ENCODE peak calls at places on chromosomes 7 and 10, in four cellular contexts. S is activated CD4-positive, alpha-beta T cell treated with anti-CD3 and anti-CD28 coated beads for 4 hours; Z is sigmoid colon; B is chondrocyte. Q is an unnamed sample.

GRCh38 chr10:47183726-47184084 is 116.3 kb upstream of the GDF10 start:
- DNase-seq in S (no peak), Z (no peak), B (no peak), Q (no peak)

GRCh38 chr7:108503112-108504026 is 22.6 kb downstream of the PNPLA8 start:
- DNase-seq in Z (no peak), B (no peak), S (no peak), Q (no peak)

GRCh38 chr7:49775065-49775948 is 1.9 kb downstream of the VWC2 start:
- DNase-seq in S (no peak), Z (no peak), B (no peak), Q (no peak)

GRCh38 chr7:122055072-122055471 is 89.0 kb downstream of the AASS start:
- DNase-seq in Z (no peak), B (no peak), S (no peak), Q (no peak)

GRCh38 chr10:87960230-87960629 is 96.8 kb downstream of the PTEN start:
- DNase-seq in Z (no peak), B (no peak), S (no peak), Q (no peak)

GRCh38 chr10:132322621-132323048 is 9.4 kb upstream of the LRRC27 start:
- DNase-seq in S (no peak), Z (peak), B (peak), Q (no peak)

GRCh38 chr10:129094233-129094632 is 372.8 kb upstream of the MGMT start:
- DNase-seq in S (no peak), Z (no peak), B (no peak), Q (no peak)

GRCh38 chr10:101046332-101047238 is 15.2 kb upstream of the KAZALD1 start:
- DNase-seq in B (no peak), S (no peak), Z (no peak), Q (no peak)